ENCODE peak calls at places on chromosomes 11 and 22, in five cellular contexts. T is T-helper 9 cell, A is amniotic stem cell, X is endothelial cell, B is left lung. Y is an unnamed sample.

GRCh38 chr11:57798905-57799559 is 37.4 kb downstream of the CTNND1 start:
- DNase-seq in X (no peak), T (no peak), A (no peak), B (peak; percentile 56), Y (peak; percentile 52)

GRCh38 chr22:49663823-49664222 is 163.8 kb downstream of the BRD1 start:
- DNase-seq in A (no peak), T (no peak), B (no peak), X (no peak), Y (no peak)

GRCh38 chr11:130580372-130580771 is 131.9 kb downstream of the ADAMTS15 start:
- DNase-seq in B (no peak), A (peak; percentile 25), X (no peak), T (no peak), Y (no peak)

GRCh38 chr22:27635852-27636251 is 165.7 kb downstream of the MN1 start:
- DNase-seq in B (no peak), T (no peak), A (no peak), X (no peak), Y (no peak)

GRCh38 chr11:64081663-64082442 is 46.1 kb downstream of the FLRT1 start:
- DNase-seq in A (no peak), T (no peak), B (no peak), X (no peak), Y (no peak)

GRCh38 chr22:22099194-22099486 is 116.6 kb upstream of the TOP3B start:
- DNase-seq in T (no peak), B (no peak), X (no peak), A (no peak), Y (no peak)

GRCh38 chr11:95084509-95084908 is 5.1 kb upstream of the ENDOD1 start:
- DNase-seq in A (no peak), X (no peak), T (no peak), B (no peak), Y (no peak)

GRCh38 chr11:36333897-36334296 is 37.8 kb downstream of the PRR5L start:
- DNase-seq in A (no peak), T (no peak), B (no peak), X (no peak), Y (peak; percentile 23)

Y was measured in fibroblast of the conjunctiva.